ENCODE peak calls at places on chromosomes 6 and 20, in seven cellular contexts. One of them, this sample, is unnamed.
A peak's percentile ranks its signal among the peaks of the same experiment; 100 is the strongest.

GRCh38 chr6:170177383-170178265 is 113.3 kb downstream of the DLL1 start:
- DNase-seq in lung microvascular endothelial cell: no peak
- DNase-seq in stimulated activated CD4-positive, alpha-beta T cell treated with anti-CD3 and anti-CD28 coated beads, Interleukin-12 subunit alpha, Interleukin-12 subunit beta, amount 100 ng/mL, for 4 hours: no peak
- DNase-seq in T-helper 2 cell: no peak
- DNase-seq in T-helper 9 cell: no peak
- DNase-seq in tibial artery: no peak
- DNase-seq in iPS DF 6.9: no peak
- DNase-seq in this sample: peak; percentile 21

GRCh38 chr6:99993533-99994251 is at the start of gene MCHR2:
- DNase-seq in tibial artery: no peak
- DNase-seq in T-helper 9 cell: no peak
- DNase-seq in iPS DF 6.9: no peak
- DNase-seq in lung microvascular endothelial cell: no peak
- DNase-seq in T-helper 2 cell: no peak
- DNase-seq in stimulated activated CD4-positive, alpha-beta T cell treated with anti-CD3 and anti-CD28 coated beads, Interleukin-12 subunit alpha, Interleukin-12 subunit beta, amount 100 ng/mL, for 4 hours: no peak
- DNase-seq in this sample: no peak

GRCh38 chr6:129264480-129265045 is 381.6 kb downstream of the LAMA2 start:
- DNase-seq in T-helper 2 cell: no peak
- DNase-seq in iPS DF 6.9: no peak
- DNase-seq in T-helper 9 cell: no peak
- DNase-seq in tibial artery: no peak
- DNase-seq in stimulated activated CD4-positive, alpha-beta T cell treated with anti-CD3 and anti-CD28 coated beads, Interleukin-12 subunit alpha, Interleukin-12 subunit beta, amount 100 ng/mL, for 4 hours: no peak
- DNase-seq in lung microvascular endothelial cell: no peak
- DNase-seq in this sample: no peak

GRCh38 chr6:121666809-121667208 is 231.4 kb downstream of the GJA1 start:
- DNase-seq in tibial artery: no peak
- DNase-seq in stimulated activated CD4-positive, alpha-beta T cell treated with anti-CD3 and anti-CD28 coated beads, Interleukin-12 subunit alpha, Interleukin-12 subunit beta, amount 100 ng/mL, for 4 hours: no peak
- DNase-seq in lung microvascular endothelial cell: peak; percentile 67
- DNase-seq in T-helper 9 cell: no peak
- DNase-seq in iPS DF 6.9: no peak
- DNase-seq in T-helper 2 cell: no peak
- DNase-seq in this sample: no peak

GRCh38 chr20:34570859-34571306 is 12.4 kb downstream of the MAP1LC3A start:
- DNase-seq in T-helper 2 cell: no peak
- DNase-seq in stimulated activated CD4-positive, alpha-beta T cell treated with anti-CD3 and anti-CD28 coated beads, Interleukin-12 subunit alpha, Interleukin-12 subunit beta, amount 100 ng/mL, for 4 hours: no peak
- DNase-seq in iPS DF 6.9: no peak
- DNase-seq in T-helper 9 cell: no peak
- DNase-seq in lung microvascular endothelial cell: no peak
- DNase-seq in tibial artery: no peak
- DNase-seq in this sample: no peak

GRCh38 chr6:33828764-33829731 is 25.2 kb upstream of the MLN start:
- DNase-seq in T-helper 2 cell: no peak
- DNase-seq in stimulated activated CD4-positive, alpha-beta T cell treated with anti-CD3 and anti-CD28 coated beads, Interleukin-12 subunit alpha, Interleukin-12 subunit beta, amount 100 ng/mL, for 4 hours: no peak
- DNase-seq in T-helper 9 cell: no peak
- DNase-seq in tibial artery: no peak
- DNase-seq in lung microvascular endothelial cell: no peak
- DNase-seq in iPS DF 6.9: no peak
- DNase-seq in this sample: no peak

GRCh38 chr6:73923899-73924485 is 228.0 kb downstream of the CD109 start:
- DNase-seq in T-helper 9 cell: no peak
- DNase-seq in lung microvascular endothelial cell: no peak
- DNase-seq in iPS DF 6.9: no peak
- DNase-seq in stimulated activated CD4-positive, alpha-beta T cell treated with anti-CD3 and anti-CD28 coated beads, Interleukin-12 subunit alpha, Interleukin-12 subunit beta, amount 100 ng/mL, for 4 hours: no peak
- DNase-seq in tibial artery: peak; percentile 27
- DNase-seq in T-helper 2 cell: no peak
- DNase-seq in this sample: no peak

GRCh38 chr6:150176152-150176551 is 33.3 kb downstream of the PPP1R14C start:
- DNase-seq in T-helper 2 cell: no peak
- DNase-seq in T-helper 9 cell: no peak
- DNase-seq in tibial artery: no peak
- DNase-seq in stimulated activated CD4-positive, alpha-beta T cell treated with anti-CD3 and anti-CD28 coated beads, Interleukin-12 subunit alpha, Interleukin-12 subunit beta, amount 100 ng/mL, for 4 hours: no peak
- DNase-seq in lung microvascular endothelial cell: no peak
- DNase-seq in iPS DF 6.9: no peak
- DNase-seq in this sample: no peak

GRCh38 chr6:45507156-45507555 is 129.4 kb upstream of the SUPT3H start:
- DNase-seq in lung microvascular endothelial cell: no peak
- DNase-seq in iPS DF 6.9: no peak
- DNase-seq in T-helper 2 cell: no peak
- DNase-seq in stimulated activated CD4-positive, alpha-beta T cell treated with anti-CD3 and anti-CD28 coated beads, Interleukin-12 subunit alpha, Interleukin-12 subunit beta, amount 100 ng/mL, for 4 hours: no peak
- DNase-seq in T-helper 9 cell: no peak
- DNase-seq in tibial artery: no peak
- DNase-seq in this sample: no peak

GRCh38 chr6:7467007-7467897 is 74.2 kb upstream of the DSP start:
- DNase-seq in T-helper 9 cell: no peak
- DNase-seq in lung microvascular endothelial cell: no peak
- DNase-seq in stimulated activated CD4-positive, alpha-beta T cell treated with anti-CD3 and anti-CD28 coated beads, Interleukin-12 subunit alpha, Interleukin-12 subunit beta, amount 100 ng/mL, for 4 hours: no peak
- DNase-seq in tibial artery: no peak
- DNase-seq in iPS DF 6.9: no peak
- DNase-seq in T-helper 2 cell: no peak
- DNase-seq in this sample: no peak

GRCh38 chr6:45657243-45657642 is 279.5 kb upstream of the SUPT3H start:
- DNase-seq in lung microvascular endothelial cell: no peak
- DNase-seq in stimulated activated CD4-positive, alpha-beta T cell treated with anti-CD3 and anti-CD28 coated beads, Interleukin-12 subunit alpha, Interleukin-12 subunit beta, amount 100 ng/mL, for 4 hours: no peak
- DNase-seq in tibial artery: no peak
- DNase-seq in T-helper 9 cell: no peak
- DNase-seq in iPS DF 6.9: no peak
- DNase-seq in T-helper 2 cell: no peak
- DNase-seq in this sample: no peak

GRCh38 chr20:1370548-1371110 is 22.2 kb downstream of the FKBP1A start:
- DNase-seq in T-helper 9 cell: no peak
- DNase-seq in lung microvascular endothelial cell: no peak
- DNase-seq in iPS DF 6.9: no peak
- DNase-seq in T-helper 2 cell: no peak
- DNase-seq in stimulated activated CD4-positive, alpha-beta T cell treated with anti-CD3 and anti-CD28 coated beads, Interleukin-12 subunit alpha, Interleukin-12 subunit beta, amount 100 ng/mL, for 4 hours: no peak
- DNase-seq in tibial artery: peak; percentile 51
- DNase-seq in this sample: no peak

This sample was measured in germinal center.